ENCODE peak calls at places on chromosomes 7 and 10, in ten cellular contexts. X, H, E, R, W, J, T, P, Z and M are unnamed samples.

GRCh38 chr10:77286851-77287250 is 350.8 kb downstream of the KCNMA1 start:
- DNase-seq in X (no peak), H (no peak), E (no peak), R (no peak), W (no peak), J (no peak), T (no peak), P (no peak), Z (no peak), M (no peak)

GRCh38 chr10:11597470-11597869 is 14.0 kb downstream of the USP6NL start:
- DNase-seq in X (no peak), H (no peak), E (no peak), R (no peak), W (no peak), J (no peak), T (no peak), P (no peak), Z (no peak), M (no peak)

GRCh38 chr10:97270523-97271154 is 21.8 kb downstream of the ARHGAP19 start:
- DNase-seq in X (no peak), H (no peak), E (no peak), R (no peak), W (no peak), J (peak), T (no peak), P (no peak), Z (no peak), M (no peak)

GRCh38 chr7:55234408-55234807 is 130.7 kb upstream of the LANCL2 start:
- DNase-seq in X (no peak), H (no peak), E (no peak), R (no peak), W (no peak), J (no peak), T (no peak), P (no peak), Z (no peak), M (no peak)

GRCh38 chr10:19974554-19974953 is 158.3 kb downstream of the PLXDC2 start:
- DNase-seq in X (no peak), H (no peak), E (no peak), R (no peak), W (no peak), J (no peak), T (no peak), P (no peak), Z (no peak), M (no peak)

GRCh38 chr7:68009716-68010115 is 1013.1 kb downstream of the TYW1 start:
- DNase-seq in X (no peak), H (no peak), E (no peak), R (no peak), W (no peak), J (no peak), T (no peak), P (no peak), Z (peak), M (no peak)

GRCh38 chr10:132508497-132509443 is 28.8 kb upstream of the INPP5A start:
- DNase-seq in X (peak), H (peak), E (peak), R (no peak), W (no peak), J (no peak), T (no peak), P (peak), Z (no peak), M (peak)

GRCh38 chr10:16756561-16757221 is 60.5 kb downstream of the RSU1 start:
- DNase-seq in X (no peak), H (no peak), E (no peak), R (no peak), W (no peak), J (no peak), T (no peak), P (no peak), Z (no peak), M (no peak)

GRCh38 chr10:70680899-70681730 is 8.8 kb downstream of the ADAMTS14 start:
- DNase-seq in X (no peak), H (no peak), E (no peak), R (no peak), W (no peak), J (no peak), T (no peak), P (no peak), Z (peak), M (no peak)

GRCh38 chr10:35574924-35575352 is 30.2 kb upstream of the GJD4 start:
- DNase-seq in X (no peak), H (peak), E (no peak), R (no peak), W (no peak), J (peak), T (no peak), P (no peak), Z (no peak), M (no peak)

GRCh38 chr10:28679941-28680752 is 2.8 kb downstream of the BAMBI start:
- DNase-seq in X (peak), H (no peak), E (no peak), R (no peak), W (no peak), J (no peak), T (peak), P (no peak), Z (no peak), M (no peak)

GRCh38 chr7:12685550-12685949 is 1.9 kb upstream of the ARL4A start:
- DNase-seq in X (peak), H (peak), E (no peak), R (no peak), W (peak), J (peak), T (peak), P (no peak), Z (no peak), M (peak)

GRCh38 chr10:22417736-22418268 is 72.5 kb downstream of the SPAG6 start:
- DNase-seq in X (no peak), H (no peak), E (no peak), R (no peak), W (no peak), J (no peak), T (no peak), P (no peak), Z (no peak), M (no peak)

GRCh38 chr7:99046722-99047121 is 97.2 kb downstream of the SMURF1 start:
- DNase-seq in X (no peak), H (no peak), E (no peak), R (no peak), W (no peak), J (peak), T (no peak), P (no peak), Z (no peak), M (no peak)

GRCh38 chr10:130857631-130858295 is 453.8 kb downstream of the TCERG1L start:
- DNase-seq in X (no peak), H (peak), E (no peak), R (no peak), W (no peak), J (no peak), T (no peak), P (no peak), Z (no peak), M (no peak)
- H3K27ac ChIP-seq in X (no peak), H (no peak), E (no peak), R (no peak), W (no peak), J (no peak), T (no peak), P (no peak), Z (no peak), M (no peak)

GRCh38 chr10:7866191-7866590 is 47.9 kb downstream of the TAF3 start:
- DNase-seq in X (no peak), H (no peak), E (no peak), R (no peak), W (no peak), J (no peak), T (no peak), P (no peak), Z (no peak), M (no peak)

GRCh38 chr10:7874864-7875263 is 56.6 kb downstream of the TAF3 start:
- DNase-seq in X (no peak), H (no peak), E (no peak), R (no peak), W (no peak), J (no peak), T (no peak), P (no peak), Z (no peak), M (no peak)

GRCh38 chr10:7876541-7877127 is 58.3 kb downstream of the TAF3 start:
- DNase-seq in X (no peak), H (no peak), E (no peak), R (no peak), W (no peak), J (no peak), T (no peak), P (no peak), Z (no peak), M (no peak)

GRCh38 chr10:7872041-7872442 is 53.7 kb downstream of the TAF3 start:
- DNase-seq in X (peak), H (no peak), E (no peak), R (no peak), W (no peak), J (peak), T (peak), P (no peak), Z (peak), M (no peak)
- TF ChIP-seq CTCF in X (peak), H (peak), E (peak), R (peak), W (peak), J (peak), T (peak), P (peak), Z (peak), M (peak)

DNA sequence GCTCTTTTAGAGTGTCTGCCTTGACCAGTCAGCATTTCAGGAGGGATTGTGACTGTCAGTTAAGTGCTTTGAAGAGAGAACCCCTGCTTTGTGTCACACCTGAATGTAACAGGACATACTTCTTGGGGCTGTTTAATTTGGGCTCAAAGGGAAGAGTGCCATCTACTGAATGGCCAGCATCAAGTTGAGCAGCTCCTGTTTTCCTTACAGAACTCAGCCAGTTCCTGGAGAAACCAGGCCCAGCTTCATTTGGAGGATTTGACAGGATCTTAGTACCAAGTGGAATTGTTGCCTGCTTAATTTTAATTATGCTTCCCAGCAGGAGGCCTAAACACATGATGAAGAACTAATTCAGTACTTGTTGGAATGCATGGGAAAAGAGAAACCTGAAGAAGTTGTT is 8.3 kb downstream of the ADD3 start:
- DNase-seq in X (peak), H (peak), E (no peak), R (no peak), W (no peak), J (peak), T (peak), P (no peak), Z (no peak), M (no peak)
- H3K27ac ChIP-seq in X (no peak), H (peak), E (no peak), R (no peak), W (no peak), J (peak), T (no peak), P (no peak), Z (no peak), M (peak)

GRCh38 chr7:156473476-156474240 is 166.9 kb upstream of the RNF32 start:
- DNase-seq in X (peak), H (peak), E (peak), R (no peak), W (no peak), J (peak), T (peak), P (no peak), Z (peak), M (no peak)
- TF ChIP-seq CTCF in X (peak), H (peak), E (peak), R (peak), W (peak), J (peak), T (peak), P (no peak), Z (peak), M (peak)

GRCh38 chr7:28618383-28618782 is 206.1 kb downstream of the CREB5 start:
- DNase-seq in X (no peak), H (no peak), E (no peak), R (no peak), W (no peak), J (no peak), T (no peak), P (no peak), Z (no peak), M (no peak)
- H3K27ac ChIP-seq in X (no peak), H (no peak), E (no peak), R (no peak), W (no peak), J (no peak), T (no peak), P (no peak), Z (no peak), M (peak)

GRCh38 chr10:125700355-125700911 is 17.5 kb upstream of the TEX36 start:
- DNase-seq in X (peak), H (no peak), E (no peak), R (no peak), W (no peak), J (no peak), T (no peak), P (no peak), Z (no peak), M (no peak)
- TF ChIP-seq CTCF in X (peak), H (no peak), E (no peak), R (no peak), W (no peak), J (peak), T (peak), P (no peak), Z (peak), M (no peak)

GRCh38 chr10:48608926-48609325 is 4.1 kb upstream of the ARHGAP22 start:
- DNase-seq in X (no peak), H (peak), E (no peak), R (no peak), W (no peak), J (no peak), T (no peak), P (no peak), Z (no peak), M (no peak)

GRCh38 chr10:48609441-48609840 is 4.6 kb upstream of the ARHGAP22 start:
- DNase-seq in X (no peak), H (no peak), E (no peak), R (no peak), W (no peak), J (no peak), T (no peak), P (no peak), Z (no peak), M (no peak)

GRCh38 chr10:48610585-48611093 is 5.8 kb upstream of the ARHGAP22 start:
- DNase-seq in X (no peak), H (no peak), E (no peak), R (no peak), W (no peak), J (no peak), T (no peak), P (no peak), Z (no peak), M (no peak)

GRCh38 chr10:48611133-48611532 is 6.3 kb upstream of the ARHGAP22 start:
- DNase-seq in X (no peak), H (peak), E (no peak), R (no peak), W (no peak), J (no peak), T (no peak), P (no peak), Z (no peak), M (no peak)

DNA sequence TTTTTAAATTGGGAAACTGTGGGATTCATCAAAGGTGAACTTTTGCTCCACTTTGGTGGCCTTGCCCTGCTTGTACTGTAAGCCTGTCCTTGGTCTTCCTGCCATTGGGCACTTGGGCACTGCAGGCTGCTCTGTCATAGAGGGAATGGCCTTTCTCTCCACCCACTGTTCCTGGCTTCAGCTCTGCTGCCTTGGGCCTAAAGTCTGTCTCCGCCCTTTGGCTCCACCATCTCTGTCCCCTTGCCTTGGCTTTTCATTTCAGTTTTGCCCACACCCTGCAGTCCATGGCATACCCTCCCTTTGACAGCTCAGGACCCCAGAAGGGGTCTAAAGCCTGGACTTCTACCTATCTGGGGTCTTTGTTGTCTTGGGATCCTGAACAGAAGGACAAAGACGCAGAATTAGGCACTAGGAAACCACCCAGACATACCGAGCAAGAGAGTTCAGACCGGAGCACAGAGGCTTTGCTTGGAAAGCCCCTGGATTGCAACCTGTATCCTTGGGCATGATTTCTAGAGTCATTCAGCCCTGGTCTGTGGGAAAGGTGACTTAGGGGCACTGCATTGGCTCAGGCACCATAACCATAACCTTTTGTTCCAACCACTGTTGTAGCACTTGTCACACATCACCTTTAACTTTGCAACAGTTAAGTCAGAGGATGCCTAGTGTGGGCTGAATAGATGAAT is 5.2 kb upstream of the ARHGAP22 start:
- DNase-seq in X (no peak), H (peak), E (no peak), R (no peak), W (no peak), J (no peak), T (no peak), P (no peak), Z (no peak), M (no peak)
- H3K27ac ChIP-seq in X (no peak), H (no peak), E (no peak), R (no peak), W (no peak), J (no peak), T (no peak), P (no peak), Z (no peak), M (no peak)

GRCh38 chr7:29990931-29991330 is 1.3 kb upstream of the SCRN1 start:
- DNase-seq in X (no peak), H (no peak), E (no peak), R (no peak), W (no peak), J (no peak), T (no peak), P (no peak), Z (no peak), M (no peak)

GRCh38 chr7:29988391-29989256 is 977 bp downstream of the SCRN1 start:
- DNase-seq in X (peak), H (peak), E (peak), R (peak), W (peak), J (peak), T (peak), P (peak), Z (peak), M (peak)

GRCh38 chr7:29987083-29987482 is 2.5 kb downstream of the SCRN1 start:
- DNase-seq in X (peak), H (no peak), E (no peak), R (no peak), W (no peak), J (no peak), T (peak), P (no peak), Z (no peak), M (no peak)

GRCh38 chr7:29987821-29988317 is 1.7 kb downstream of the SCRN1 start:
- DNase-seq in X (peak), H (peak), E (no peak), R (no peak), W (no peak), J (peak), T (peak), P (no peak), Z (peak), M (no peak)

GRCh38 chr7:29989257-29989995 is at the start of gene SCRN1:
- DNase-seq in X (peak), H (peak), E (peak), R (peak), W (no peak), J (peak), T (peak), P (peak), Z (peak), M (no peak)
- TF ChIP-seq CTCF in X (no peak), H (peak), E (no peak), R (no peak), W (no peak), J (no peak), T (no peak), P (peak), Z (no peak), M (peak)